ENCODE peak calls at places on chromosomes 5 and 9, in seven cellular contexts. N is lung microvascular endothelial cell; X is AG04449; D is Caco-2; W is small intestine; P is activated CD4-positive, alpha-beta T cell treated with anti-CD3 and anti-CD28 coated beads, Interleukin-2, amount 50 U/mL, for 1 hour; T is stimulated activated CD4-positive, alpha-beta T cell treated with anti-CD3 and anti-CD28 coated beads, Interleukin-1b, Interleukin-23, amount 100 ng/mL, for 1 hour. G is an unnamed sample.
A peak's percentile ranks its signal among the peaks of the same experiment; 100 is the strongest.

GRCh38 chr9:98374385-98375051 is 119.1 kb upstream of the TBC1D2 start:
- DNase-seq in D (peak; percentile 95), N (no peak), W (peak; percentile 98), T (no peak), X (peak; percentile 77), P (no peak), G (no peak)

GRCh38 chr9:37575921-37576721 is at the start of gene FBXO10:
- DNase-seq in P (peak; percentile 23), W (peak; percentile 59), D (peak; percentile 46), T (no peak), X (no peak), N (peak; percentile 76), G (peak; percentile 71)

GRCh38 chr5:137395011-137395755 is 103.9 kb downstream of the SPOCK1 start:
- DNase-seq in X (no peak), D (no peak), P (no peak), T (no peak), N (peak; percentile 1), W (no peak), G (no peak)

GRCh38 chr5:89826938-89827337 is 582.6 kb downstream of the CETN3 start:
- DNase-seq in P (no peak), T (no peak), X (no peak), W (no peak), N (no peak), D (no peak), G (no peak)

GRCh38 chr5:136081192-136081591 is 51.5 kb upstream of the SMAD5 start:
- DNase-seq in W (no peak), D (no peak), P (no peak), X (no peak), N (no peak), T (no peak), G (no peak)

GRCh38 chr9:128344931-128345605 is 4.7 kb downstream of the SLC27A4 start:
- DNase-seq in X (no peak), N (no peak), D (no peak), T (no peak), P (no peak), W (no peak), G (no peak)

GRCh38 chr9:21579209-21579608 is 97.1 kb upstream of the IFNE start:
- DNase-seq in T (no peak), N (no peak), X (no peak), D (no peak), P (no peak), W (peak; percentile 58), G (no peak)

GRCh38 chr9:129750010-129750409 is 2.8 kb downstream of the PTGES start:
- DNase-seq in X (no peak), D (peak; percentile 78), W (no peak), T (no peak), P (no peak), N (no peak), G (no peak)

GRCh38 chr5:79488775-79489174 is 25.2 kb downstream of the HOMER1 start:
- DNase-seq in X (no peak), W (no peak), N (no peak), P (no peak), D (no peak), T (no peak), G (no peak)

GRCh38 chr5:82105457-82105856 is 133.6 kb downstream of the ATG10 start:
- DNase-seq in N (no peak), P (no peak), W (no peak), X (no peak), D (no peak), T (no peak), G (no peak)

GRCh38 chr5:87746891-87747366 is 334.2 kb upstream of the CCNH start:
- DNase-seq in T (no peak), P (no peak), N (no peak), D (no peak), W (no peak), X (no peak), G (no peak)

GRCh38 chr5:67416986-67417385 is 220.4 kb upstream of the CD180 start:
- DNase-seq in W (no peak), N (no peak), X (no peak), D (no peak), T (no peak), P (no peak), G (no peak)